ENCODE peak calls at places on chromosomes 2 and 18, in six cellular contexts. One of them, this sample, is unnamed.

GRCh38 chr2:218013289-218013688 is 10.5 kb upstream of the TNS1 start:
- DNase-seq in HCT116: no peak
- DNase-seq in stomach: no peak
- DNase-seq in heart left ventricle: no peak
- DNase-seq in testis: no peak
- DNase-seq in ovary: no peak
- DNase-seq in this sample: no peak

GRCh38 chr2:42095923-42096408 is 48.1 kb downstream of the PKDCC start:
- DNase-seq in HCT116: peak; percentile 48
- DNase-seq in stomach: peak; percentile 90
- DNase-seq in heart left ventricle: peak; percentile 62
- DNase-seq in testis: peak; percentile 90
- DNase-seq in ovary: peak; percentile 83
- DNase-seq in this sample: peak; percentile 88

GRCh38 chr2:221503965-221504364 is 68.1 kb downstream of the EPHA4 start:
- DNase-seq in HCT116: no peak
- DNase-seq in stomach: no peak
- DNase-seq in heart left ventricle: no peak
- DNase-seq in testis: no peak
- DNase-seq in ovary: no peak
- DNase-seq in this sample: no peak

GRCh38 chr2:227761734-227762476 is 16.2 kb downstream of the SCYGR8 start:
- DNase-seq in HCT116: no peak
- DNase-seq in stomach: no peak
- DNase-seq in heart left ventricle: no peak
- DNase-seq in testis: no peak
- DNase-seq in ovary: no peak
- DNase-seq in this sample: no peak

GRCh38 chr2:134293719-134294537 is 40.1 kb downstream of the MGAT5 start:
- DNase-seq in HCT116: no peak
- DNase-seq in stomach: no peak
- DNase-seq in heart left ventricle: no peak
- DNase-seq in testis: no peak
- DNase-seq in ovary: no peak
- DNase-seq in this sample: no peak

GRCh38 chr2:85436836-85437487 is 18.4 kb downstream of the SH2D6 start:
- DNase-seq in HCT116: no peak
- DNase-seq in stomach: no peak
- DNase-seq in heart left ventricle: no peak
- DNase-seq in testis: no peak
- DNase-seq in ovary: no peak
- DNase-seq in this sample: peak; percentile 81

GRCh38 chr2:222738312-222738711 is 66.9 kb downstream of the MOGAT1 start:
- DNase-seq in HCT116: no peak
- DNase-seq in stomach: no peak
- DNase-seq in heart left ventricle: no peak
- DNase-seq in testis: no peak
- DNase-seq in ovary: no peak
- DNase-seq in this sample: no peak

GRCh38 chr2:18662689-18663088 is 73.3 kb upstream of the NT5C1B start:
- DNase-seq in HCT116: no peak
- DNase-seq in stomach: no peak
- DNase-seq in heart left ventricle: no peak
- DNase-seq in testis: no peak
- DNase-seq in ovary: no peak
- DNase-seq in this sample: no peak

GRCh38 chr2:233265899-233266431 is 14.5 kb downstream of the ATG16L1 start:
- DNase-seq in HCT116: no peak
- DNase-seq in stomach: no peak
- DNase-seq in heart left ventricle: no peak
- DNase-seq in testis: no peak
- DNase-seq in ovary: no peak
- DNase-seq in this sample: no peak

GRCh38 chr18:45014047-45014501 is 333.4 kb downstream of the SETBP1 start:
- DNase-seq in HCT116: no peak
- DNase-seq in stomach: no peak
- DNase-seq in heart left ventricle: no peak
- DNase-seq in testis: no peak
- DNase-seq in ovary: no peak
- DNase-seq in this sample: no peak

GRCh38 chr2:149732730-149733290 is 145.2 kb upstream of the MMADHC start:
- DNase-seq in HCT116: no peak
- DNase-seq in stomach: no peak
- DNase-seq in heart left ventricle: no peak
- DNase-seq in testis: no peak
- DNase-seq in ovary: no peak
- DNase-seq in this sample: no peak

GRCh38 chr2:3959372-3959771 is 256.0 kb downstream of the DCDC2C start:
- DNase-seq in HCT116: peak; percentile 27
- DNase-seq in stomach: no peak
- DNase-seq in heart left ventricle: no peak
- DNase-seq in testis: no peak
- DNase-seq in ovary: no peak
- DNase-seq in this sample: no peak

GRCh38 chr2:196718796-196719564 is 79.5 kb downstream of the CCDC150 start:
- DNase-seq in HCT116: no peak
- DNase-seq in stomach: no peak
- DNase-seq in heart left ventricle: no peak
- DNase-seq in testis: peak; percentile 18
- DNase-seq in ovary: no peak
- DNase-seq in this sample: no peak

GRCh38 chr2:56183643-56184499 is at the start of gene CCDC85A:
- DNase-seq in HCT116: peak; percentile 60
- DNase-seq in stomach: peak; percentile 86
- DNase-seq in heart left ventricle: peak; percentile 83
- DNase-seq in testis: peak; percentile 91
- DNase-seq in ovary: peak; percentile 64
- DNase-seq in this sample: peak; percentile 91

GRCh38 chr2:191571163-191571769 is 106.7 kb upstream of the NABP1 start:
- DNase-seq in HCT116: peak; percentile 36
- DNase-seq in stomach: no peak
- DNase-seq in heart left ventricle: no peak
- DNase-seq in testis: peak; percentile 31
- DNase-seq in ovary: no peak
- DNase-seq in this sample: no peak

GRCh38 chr2:69567157-69567908 is 76.2 kb downstream of the AAK1 start:
- DNase-seq in HCT116: no peak
- DNase-seq in stomach: no peak
- DNase-seq in heart left ventricle: no peak
- DNase-seq in testis: no peak
- DNase-seq in ovary: no peak
- DNase-seq in this sample: no peak

GRCh38 chr18:65352183-65352582 is 398.6 kb upstream of the CDH7 start:
- DNase-seq in HCT116: no peak
- DNase-seq in stomach: no peak
- DNase-seq in heart left ventricle: no peak
- DNase-seq in testis: no peak
- DNase-seq in ovary: no peak
- DNase-seq in this sample: no peak

GRCh38 chr2:177399376-177399775 is 6.8 kb downstream of the AGPS start:
- DNase-seq in HCT116: no peak
- DNase-seq in stomach: no peak
- DNase-seq in heart left ventricle: no peak
- DNase-seq in testis: no peak
- DNase-seq in ovary: no peak
- DNase-seq in this sample: no peak

GRCh38 chr2:136008205-136008865 is 22.9 kb upstream of the DARS1 start:
- DNase-seq in HCT116: no peak
- DNase-seq in stomach: peak; percentile 52
- DNase-seq in heart left ventricle: peak; percentile 29
- DNase-seq in testis: peak; percentile 38
- DNase-seq in ovary: no peak
- DNase-seq in this sample: peak; percentile 93

GRCh38 chr2:157433335-157433890 is 10.5 kb downstream of the CYTIP start:
- DNase-seq in HCT116: no peak
- DNase-seq in stomach: no peak
- DNase-seq in heart left ventricle: no peak
- DNase-seq in testis: no peak
- DNase-seq in ovary: no peak
- DNase-seq in this sample: no peak

DNA sequence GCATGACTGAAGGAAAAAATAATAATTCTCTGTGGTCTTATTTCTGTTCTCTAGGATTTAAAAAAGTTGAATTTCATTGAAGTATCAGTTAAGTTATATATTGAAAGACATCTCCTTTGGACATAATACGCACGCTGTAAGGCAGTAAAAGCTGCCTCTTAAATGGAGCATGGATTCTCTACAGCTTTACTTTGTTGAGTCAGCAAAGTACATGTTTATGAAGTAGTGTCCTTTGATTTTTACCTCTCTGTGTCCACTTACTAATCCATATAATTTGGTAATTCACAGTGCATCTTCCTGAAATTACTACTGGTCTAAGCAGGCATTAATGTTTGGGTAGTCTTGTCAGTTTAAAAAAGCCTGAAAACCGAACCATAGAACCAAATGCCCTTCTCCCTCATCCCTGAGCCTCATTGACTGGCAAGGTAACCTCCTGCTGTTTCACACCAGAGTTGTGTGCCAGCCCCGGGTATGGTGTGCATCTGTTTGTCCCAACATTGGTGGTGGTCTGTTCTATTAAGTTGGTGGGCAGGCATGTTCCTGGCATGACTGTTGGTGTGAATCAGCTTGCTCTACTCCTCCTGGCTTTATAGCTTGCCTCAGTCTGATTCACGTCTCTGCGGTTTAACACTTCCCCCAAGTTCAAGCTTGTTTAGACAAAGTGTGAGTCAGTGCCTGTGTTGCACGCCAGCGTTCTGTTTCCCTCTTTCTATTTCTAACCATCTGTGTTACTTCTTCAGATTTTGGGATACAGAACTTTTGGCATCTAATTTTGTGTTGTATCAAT is 71.0 kb upstream of the ITM2C start:
- DNase-seq in HCT116: peak; percentile 95
- DNase-seq in stomach: peak; percentile 70
- DNase-seq in heart left ventricle: peak; percentile 55
- DNase-seq in testis: peak; percentile 51
- DNase-seq in ovary: peak; percentile 50
- DNase-seq in this sample: peak; percentile 74
- TF ChIP-seq POLR2A in HCT116: no peak
- TF ChIP-seq POLR2A in stomach: no peak
- TF ChIP-seq POLR2A in heart left ventricle: no peak
- TF ChIP-seq POLR2A in testis: no peak
- TF ChIP-seq POLR2A in ovary: no peak
- TF ChIP-seq POLR2A in this sample: no peak

GRCh38 chr2:31693882-31694281 is 113.1 kb upstream of the SRD5A2 start:
- DNase-seq in HCT116: peak; percentile 29
- DNase-seq in stomach: no peak
- DNase-seq in heart left ventricle: no peak
- DNase-seq in testis: no peak
- DNase-seq in ovary: no peak
- DNase-seq in this sample: no peak
- H3K9me3 ChIP-seq in HCT116: peaks cover 19% of the 10 kb centered on the region
- H3K9me3 ChIP-seq in stomach: peaks cover 77% of the 10 kb centered on the region
- H3K9me3 ChIP-seq in heart left ventricle: peaks cover 5% of the 10 kb centered on the region
- H3K9me3 ChIP-seq in testis: peaks cover 3% of the 10 kb centered on the region
- H3K9me3 ChIP-seq in ovary: peaks cover 12% of the 10 kb centered on the region
- H3K9me3 ChIP-seq in this sample: peaks cover 93% of the 10 kb centered on the region

GRCh38 chr2:231614559-231615057 is 21.9 kb downstream of the TEX44 start:
- DNase-seq in HCT116: no peak
- DNase-seq in stomach: peak; percentile 41
- DNase-seq in heart left ventricle: peak; percentile 67
- DNase-seq in testis: peak; percentile 48
- DNase-seq in ovary: peak; percentile 80
- DNase-seq in this sample: peak; percentile 85
- TF ChIP-seq POLR2A in HCT116: no peak
- TF ChIP-seq POLR2A in stomach: peak; percentile 4
- TF ChIP-seq POLR2A in heart left ventricle: peak; percentile 28
- TF ChIP-seq POLR2A in testis: no peak
- TF ChIP-seq POLR2A in ovary: peak; percentile 9
- TF ChIP-seq POLR2A in this sample: no peak

DNA sequence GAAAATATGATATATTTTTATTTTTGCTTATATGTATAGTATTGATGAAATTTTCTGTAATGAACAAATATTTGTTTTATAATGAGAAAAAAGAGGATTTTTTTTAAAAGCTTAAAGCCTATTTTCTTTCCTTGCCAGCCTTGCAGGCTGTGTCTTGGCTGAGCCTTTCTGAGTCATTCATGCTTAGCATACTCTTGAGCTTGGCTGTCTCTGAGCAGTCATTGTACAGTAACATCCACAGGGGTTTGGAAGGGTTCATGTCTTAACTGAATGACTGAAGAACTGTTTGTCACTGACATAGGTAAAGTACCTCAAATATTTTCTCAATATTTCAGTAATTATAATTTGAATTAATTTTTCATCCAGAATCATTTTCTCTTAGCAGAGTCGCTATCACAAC is 49.3 kb downstream of the GPR39 start:
- DNase-seq in HCT116: no peak
- DNase-seq in stomach: no peak
- DNase-seq in heart left ventricle: no peak
- DNase-seq in testis: no peak
- DNase-seq in ovary: no peak
- DNase-seq in this sample: no peak
- H3K9me3 ChIP-seq in HCT116: peaks cover 3% of the 10 kb centered on the region
- H3K9me3 ChIP-seq in stomach: peaks cover 50% of the 10 kb centered on the region
- H3K9me3 ChIP-seq in heart left ventricle: no peaks in the 10 kb centered on the region
- H3K9me3 ChIP-seq in testis: no peaks in the 10 kb centered on the region
- H3K9me3 ChIP-seq in ovary: no peaks in the 10 kb centered on the region
- H3K9me3 ChIP-seq in this sample: peaks cover 76% of the 10 kb centered on the region

GRCh38 chr2:241858206-241859016 is at the start of gene PDCD1:
- DNase-seq in HCT116: no peak
- DNase-seq in stomach: peak; percentile 34
- DNase-seq in heart left ventricle: no peak
- DNase-seq in testis: peak; percentile 47
- DNase-seq in ovary: peak; percentile 74
- DNase-seq in this sample: peak; percentile 86
- TF ChIP-seq POLR2A in HCT116: no peak
- TF ChIP-seq POLR2A in stomach: no peak
- TF ChIP-seq POLR2A in heart left ventricle: no peak
- TF ChIP-seq POLR2A in testis: no peak
- TF ChIP-seq POLR2A in ovary: no peak
- TF ChIP-seq POLR2A in this sample: no peak

DNA sequence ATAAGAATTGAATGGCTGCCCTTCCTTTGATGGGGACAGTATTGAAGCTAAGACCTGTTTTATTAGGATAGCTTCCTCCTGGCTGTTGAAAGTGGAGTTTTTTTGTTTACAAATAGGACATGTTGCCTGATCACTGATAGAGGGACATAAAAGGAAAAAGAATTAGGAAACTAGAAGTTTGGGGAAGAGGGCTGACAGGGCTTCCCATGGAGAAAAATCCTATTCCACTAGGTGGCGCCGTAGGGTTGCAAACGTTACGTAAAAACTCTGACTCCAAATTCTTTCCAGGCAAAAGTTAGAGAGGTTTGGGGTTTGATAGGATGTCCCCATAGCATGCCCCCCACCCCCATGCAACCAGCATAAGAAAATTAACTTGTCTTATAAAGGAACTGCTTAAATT is 11.1 kb upstream of the RBFA start:
- DNase-seq in HCT116: peak; percentile 28
- DNase-seq in stomach: no peak
- DNase-seq in heart left ventricle: no peak
- DNase-seq in testis: peak; percentile 37
- DNase-seq in ovary: no peak
- DNase-seq in this sample: no peak
- H3K9me3 ChIP-seq in HCT116: peaks cover 26% of the 10 kb centered on the region
- H3K9me3 ChIP-seq in stomach: peaks cover 81% of the 10 kb centered on the region
- H3K9me3 ChIP-seq in heart left ventricle: peaks cover 14% of the 10 kb centered on the region
- H3K9me3 ChIP-seq in testis: peaks cover 3% of the 10 kb centered on the region
- H3K9me3 ChIP-seq in ovary: peaks cover 66% of the 10 kb centered on the region
- H3K9me3 ChIP-seq in this sample: peaks cover 38% of the 10 kb centered on the region

This sample was measured in spleen.